ENCODE peak calls at places on chromosomes 11 and 22, in six cellular contexts. U is GM23248, X is GM23338, P is neural progenitor cell, R is PC-3, Q is MM.1S. O is an unnamed sample. For H3F3A, the result is how much of the 10 kb centered on the place peaks cover.

GRCh38 chr22:24807284-24807950 is 1.4 kb downstream of the SGSM1 start:
- DNase-seq in U (no peak), X (peak), P (peak), R (no peak), Q (no peak), O (no peak)

GRCh38 chr11:69311767-69312385 is 17.9 kb downstream of the MYEOV start:
- DNase-seq in U (no peak), X (no peak), P (no peak), R (no peak), Q (no peak), O (no peak)

GRCh38 chr11:44192015-44192380 is 96.5 kb downstream of the EXT2 start:
- DNase-seq in U (no peak), X (no peak), P (no peak), R (no peak), Q (no peak), O (no peak)

GRCh38 chr11:128405693-128406364 is 181.5 kb downstream of the ETS1 start:
- DNase-seq in U (peak), X (no peak), P (no peak), R (no peak), Q (peak), O (no peak)

GRCh38 chr11:10477690-10478046 is 22.6 kb downstream of the AMPD3 start:
- DNase-seq in U (no peak), X (no peak), P (no peak), R (no peak), Q (no peak), O (no peak)

GRCh38 chr11:12123799-12124198 is 13.4 kb downstream of the MICAL2 start:
- DNase-seq in U (peak), X (no peak), P (no peak), R (no peak), Q (peak), O (no peak)

GRCh38 chr11:96413408-96413807 is 23.6 kb downstream of the JRKL start:
- DNase-seq in U (no peak), X (no peak), P (no peak), R (no peak), Q (no peak), O (no peak)

GRCh38 chr11:36326524-36327419 is 30.7 kb downstream of the PRR5L start:
- DNase-seq in U (no peak), X (peak), P (no peak), R (no peak), Q (no peak), O (no peak)

GRCh38 chr11:128116447-128117240 is 470.7 kb downstream of the ETS1 start:
- DNase-seq in U (peak), X (no peak), P (no peak), R (peak), Q (no peak), O (no peak)

GRCh38 chr11:68142028-68142412 is 20.8 kb upstream of the CHKA start:
- DNase-seq in U (no peak), X (no peak), P (no peak), R (peak), Q (peak), O (peak)

GRCh38 chr11:71240865-71241691 is 11.3 kb downstream of the SHANK2 start:
- DNase-seq in U (peak), X (peak), P (peak), R (no peak), Q (no peak), O (peak)

DNA sequence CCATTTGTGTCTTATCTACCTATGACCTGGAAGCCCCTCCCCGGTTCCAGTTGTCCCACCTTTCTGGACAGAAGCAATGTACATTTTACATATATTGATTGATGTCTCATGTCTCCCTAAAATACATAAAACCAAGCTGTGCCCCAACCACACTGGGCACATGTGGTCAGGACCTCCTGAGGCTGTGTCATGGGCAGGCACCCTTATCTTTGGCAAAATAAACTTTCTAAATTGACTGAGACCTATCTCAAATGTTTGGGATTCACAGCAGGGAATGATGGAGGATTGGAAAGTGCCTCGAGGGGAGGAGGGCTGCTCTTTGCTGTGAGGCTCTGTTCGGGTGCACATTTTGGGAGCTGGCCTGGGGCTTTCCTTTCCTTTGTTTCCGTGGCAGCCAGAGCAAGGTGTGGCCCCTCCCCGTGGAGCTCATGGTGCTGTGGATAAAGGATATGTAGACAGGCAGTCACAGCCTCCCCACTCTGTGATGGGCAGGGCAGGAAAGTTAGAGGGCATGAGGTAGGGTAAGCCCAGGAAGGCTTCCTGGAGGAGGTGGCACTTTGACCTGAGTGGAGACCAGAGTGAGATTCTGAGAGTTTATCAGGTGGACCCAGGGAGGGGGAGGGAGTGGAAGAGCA is 615.6 kb downstream of the TBC1D22A start:
- DNase-seq in U (no peak), X (no peak), P (no peak), R (no peak), Q (no peak), O (no peak)
- H2AFZ ChIP-seq in U (no peak), X (no peak), P (no peak), R (no peak), Q (no peak), O (no peak)

DNA sequence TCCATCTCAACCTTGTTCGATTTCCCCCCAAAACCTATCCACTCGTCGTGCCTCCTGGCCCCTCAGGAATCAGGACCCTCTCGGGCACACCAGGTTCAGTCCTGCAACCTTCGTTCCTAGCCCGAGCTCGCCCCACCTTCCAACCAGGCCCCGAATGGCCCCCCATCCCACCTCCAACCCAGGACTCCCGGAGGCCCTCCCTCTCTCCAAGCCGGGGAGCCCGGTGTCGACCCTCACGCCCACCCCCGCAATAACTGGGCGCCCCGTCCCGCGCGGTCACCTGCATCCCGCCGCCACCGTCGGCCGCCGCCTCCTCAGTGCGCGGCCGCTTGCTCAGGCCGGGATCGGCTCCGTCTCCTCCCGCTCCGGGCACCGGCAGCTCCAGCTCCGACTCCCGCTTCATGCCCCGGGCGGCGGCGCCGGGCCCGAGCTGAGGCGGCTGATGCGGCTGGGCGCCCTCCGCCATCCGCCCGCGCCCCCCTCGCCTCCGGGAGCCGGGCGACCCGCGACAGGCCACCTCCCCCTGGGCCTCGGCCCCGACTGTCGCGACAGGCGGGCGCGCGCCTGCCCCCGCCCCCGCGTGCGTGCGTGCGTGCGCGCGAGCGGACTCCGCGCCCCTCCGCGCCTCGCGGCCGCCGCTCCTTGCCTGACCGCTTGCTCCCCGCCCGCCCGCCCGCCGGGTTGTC is 521 bp downstream of the RBFOX2 start:
- DNase-seq in U (no peak), X (peak), P (peak), R (peak), Q (peak), O (no peak)
- TF ChIP-seq EZH2 in U (no peak), X (no peak), P (no peak), R (no peak), Q (no peak), O (no peak)

GRCh38 chr11:62882428-62882742 is 1.7 kb downstream of the SLC3A2 start:
- DNase-seq in U (peak), X (no peak), P (no peak), R (no peak), Q (no peak), O (no peak)

GRCh38 chr11:62879554-62879953 is 1.1 kb upstream of the SLC3A2 start:
- DNase-seq in U (peak), X (peak), P (no peak), R (no peak), Q (no peak), O (no peak)

GRCh38 chr11:62881579-62882427 is 1.1 kb downstream of the SLC3A2 start:
- DNase-seq in U (peak), X (peak), P (peak), R (peak), Q (peak), O (peak)

GRCh38 chr11:62880231-62880802 is 379 bp upstream of the SLC3A2 start:
- DNase-seq in U (peak), X (no peak), P (no peak), R (peak), Q (no peak), O (peak)

GRCh38 chr11:62880803-62881578 is at the start of gene SLC3A2:
- DNase-seq in U (peak), X (peak), P (peak), R (peak), Q (peak), O (peak)
- H3F3A ChIP-seq in U (half or more), X (half or more), P (half or more), R (under half), Q (under half), O (half or more)

DNA sequence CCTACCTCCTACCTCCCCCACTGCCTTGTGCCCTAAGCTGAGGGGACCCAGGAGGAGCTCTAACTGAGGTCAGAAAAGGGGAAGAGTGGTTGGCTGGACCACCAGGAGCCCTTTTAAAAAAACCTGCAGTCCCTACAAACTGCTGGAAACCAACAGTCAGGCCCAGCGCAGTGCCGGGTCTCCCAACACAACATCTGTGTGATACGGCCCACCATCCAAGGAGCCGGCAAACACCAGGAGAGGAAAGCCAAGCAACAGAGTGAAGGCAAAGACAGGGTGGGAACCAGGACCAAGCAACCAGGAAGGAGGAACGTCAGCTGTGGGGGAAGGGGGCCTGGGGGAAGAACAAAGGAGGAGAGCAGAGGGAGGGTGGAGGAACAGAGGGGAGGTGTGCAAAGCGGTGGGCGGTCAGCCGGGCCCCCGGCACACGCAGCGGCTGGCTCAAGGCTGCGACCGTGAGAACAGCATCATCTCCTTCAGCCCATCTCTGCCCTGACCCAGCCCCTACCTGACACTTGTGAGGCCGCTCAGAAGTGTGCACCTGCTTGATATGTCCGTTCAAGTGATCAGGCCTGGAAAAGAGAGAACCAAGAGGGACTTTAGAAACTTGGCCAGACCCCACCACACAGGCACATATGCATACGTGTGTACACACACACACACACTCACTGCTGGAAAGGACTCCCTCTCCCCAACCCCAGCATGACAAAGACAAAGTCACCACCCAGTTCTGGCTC is 3.6 kb downstream of the PATZ1 start:
- DNase-seq in U (no peak), X (peak), P (peak), R (no peak), Q (no peak), O (no peak)
- H2AFZ ChIP-seq in U (no peak), X (no peak), P (no peak), R (no peak), Q (no peak), O (no peak)

GRCh38 chr22:22201925-22202343 is 42.7 kb upstream of the VPREB1 start:
- DNase-seq in U (no peak), X (no peak), P (no peak), R (no peak), Q (peak), O (no peak)
- TF ChIP-seq EZH2 in U (no peak), X (no peak), P (no peak), R (no peak), Q (no peak), O (no peak)

GRCh38 chr11:111354601-111354891 is 24.5 kb downstream of the POU2AF1 start:
- DNase-seq in U (no peak), X (no peak), P (no peak), R (no peak), Q (no peak), O (no peak)
- H3F3A ChIP-seq in U (under half), X (under half), P (under half), R (under half), Q (under half), O (under half)

DNA sequence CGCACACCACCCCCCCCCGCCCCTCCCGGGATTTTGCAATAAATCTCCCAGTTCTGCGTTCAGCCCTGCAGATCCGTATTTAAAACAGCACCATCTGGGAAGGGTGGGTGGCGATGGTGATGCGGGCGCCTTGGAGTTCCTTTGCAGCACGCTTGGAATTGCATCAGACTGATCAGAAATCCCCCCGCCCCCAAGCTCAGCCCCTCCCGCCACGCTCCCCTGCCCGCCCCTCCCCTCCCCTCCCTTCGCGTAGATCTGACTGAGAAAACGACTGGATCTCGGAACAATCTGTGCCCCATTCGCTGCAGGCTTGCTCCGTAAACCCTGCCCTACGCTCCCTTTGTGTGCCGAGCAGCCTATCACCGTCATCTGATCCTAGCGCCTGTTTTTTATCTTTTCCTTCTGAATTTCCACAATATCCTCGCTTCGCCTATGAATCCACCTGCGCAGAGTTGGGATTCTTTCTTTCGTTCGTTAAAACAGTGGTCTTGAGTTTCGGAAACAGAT is 18.1 kb upstream of the BDNF start:
- DNase-seq in U (peak), X (peak), P (peak), R (peak), Q (no peak), O (no peak)
- H2AFZ ChIP-seq in U (peak), X (peak), P (peak), R (peak), Q (no peak), O (peak)

GRCh38 chr11:32891657-32892354 is 805 bp upstream of the QSER1 start:
- DNase-seq in U (peak), X (peak), P (no peak), R (peak), Q (no peak), O (no peak)
- TF ChIP-seq EZH2 in U (no peak), X (no peak), P (no peak), R (no peak), Q (no peak), O (no peak)

GRCh38 chr22:26977741-26978140 is 320.4 kb downstream of the MIAT start:
- DNase-seq in U (no peak), X (peak), P (peak), R (no peak), Q (peak), O (no peak)

GRCh38 chr22:26979294-26979693 is 321.9 kb downstream of the MIAT start:
- DNase-seq in U (no peak), X (peak), P (peak), R (no peak), Q (no peak), O (no peak)

GRCh38 chr22:26975381-26975780 is 318.0 kb downstream of the MIAT start:
- DNase-seq in U (peak), X (no peak), P (no peak), R (no peak), Q (no peak), O (no peak)

GRCh38 chr22:26974914-26975313 is 317.5 kb downstream of the MIAT start:
- DNase-seq in U (no peak), X (no peak), P (peak), R (no peak), Q (no peak), O (no peak)

GRCh38 chr22:26975865-26976264 is 318.5 kb downstream of the MIAT start:
- DNase-seq in U (no peak), X (no peak), P (no peak), R (peak), Q (no peak), O (no peak)
- H3F3A ChIP-seq in U (under half), X (under half), P (under half), R (under half), Q (under half), O (under half)

GRCh38 chr22:17366830-17367229 is 2.4 kb upstream of the CECR2 start:
- DNase-seq in U (no peak), X (peak), P (peak), R (no peak), Q (no peak), O (no peak)

GRCh38 chr22:17369553-17370035 is 334 bp downstream of the CECR2 start:
- DNase-seq in U (peak), X (peak), P (peak), R (no peak), Q (peak), O (no peak)

GRCh38 chr22:17366329-17366728 is 2.9 kb upstream of the CECR2 start:
- DNase-seq in U (no peak), X (no peak), P (no peak), R (no peak), Q (no peak), O (no peak)

GRCh38 chr22:17368727-17369552 is at the start of gene CECR2:
- DNase-seq in U (no peak), X (peak), P (peak), R (no peak), Q (peak), O (no peak)

GRCh38 chr22:17368144-17368726 is 1.0 kb upstream of the CECR2 start:
- DNase-seq in U (peak), X (peak), P (no peak), R (no peak), Q (no peak), O (no peak)
- H2AFZ ChIP-seq in U (no peak), X (no peak), P (no peak), R (no peak), Q (peak), O (no peak)